ENCODE peak calls at places on chromosomes 11 and 22, in seven cellular contexts. One of them, this sample, is unnamed.

GRCh38 chr22:47119181-47119580 is 356.7 kb downstream of the TBC1D22A start:
- DNase-seq in neural crest cell: no peak
- DNase-seq in stimulated activated CD4-positive, alpha-beta T cell treated with anti-CD3 and anti-CD28 coated beads, Interleukin-15, amount 100 ng/mL, for 48 hours: no peak
- DNase-seq in right cardiac atrium: no peak
- DNase-seq in OCI-M1: no peak
- DNase-seq in activated T-cell treated with anti-CD3 and anti-CD28 coated beads, Interleukin-2, amount 50 U/mL, for 72 hours: no peak
- DNase-seq in caudate nucleus: no peak
- DNase-seq in this sample: no peak

GRCh38 chr11:134068829-134069425 is at the start of gene JAM3:
- DNase-seq in caudate nucleus: peak
- DNase-seq in activated T-cell treated with anti-CD3 and anti-CD28 coated beads, Interleukin-2, amount 50 U/mL, for 72 hours: peak
- DNase-seq in OCI-M1: peak
- DNase-seq in neural crest cell: peak
- DNase-seq in stimulated activated CD4-positive, alpha-beta T cell treated with anti-CD3 and anti-CD28 coated beads, Interleukin-15, amount 100 ng/mL, for 48 hours: peak
- DNase-seq in right cardiac atrium: peak
- DNase-seq in this sample: peak

GRCh38 chr11:94193288-94193687 is 64.6 kb downstream of the PANX1 start:
- DNase-seq in stimulated activated CD4-positive, alpha-beta T cell treated with anti-CD3 and anti-CD28 coated beads, Interleukin-15, amount 100 ng/mL, for 48 hours: no peak
- DNase-seq in caudate nucleus: no peak
- DNase-seq in activated T-cell treated with anti-CD3 and anti-CD28 coated beads, Interleukin-2, amount 50 U/mL, for 72 hours: no peak
- DNase-seq in neural crest cell: no peak
- DNase-seq in right cardiac atrium: no peak
- DNase-seq in OCI-M1: no peak
- DNase-seq in this sample: no peak

GRCh38 chr11:129639300-129639699 is 176.3 kb upstream of the TMEM45B start:
- DNase-seq in OCI-M1: no peak
- DNase-seq in activated T-cell treated with anti-CD3 and anti-CD28 coated beads, Interleukin-2, amount 50 U/mL, for 72 hours: peak
- DNase-seq in right cardiac atrium: no peak
- DNase-seq in caudate nucleus: no peak
- DNase-seq in neural crest cell: no peak
- DNase-seq in stimulated activated CD4-positive, alpha-beta T cell treated with anti-CD3 and anti-CD28 coated beads, Interleukin-15, amount 100 ng/mL, for 48 hours: peak
- DNase-seq in this sample: no peak

GRCh38 chr11:8329961-8330361 is 66.3 kb upstream of the LMO1 start:
- DNase-seq in right cardiac atrium: no peak
- DNase-seq in stimulated activated CD4-positive, alpha-beta T cell treated with anti-CD3 and anti-CD28 coated beads, Interleukin-15, amount 100 ng/mL, for 48 hours: no peak
- DNase-seq in neural crest cell: no peak
- DNase-seq in OCI-M1: no peak
- DNase-seq in activated T-cell treated with anti-CD3 and anti-CD28 coated beads, Interleukin-2, amount 50 U/mL, for 72 hours: no peak
- DNase-seq in caudate nucleus: no peak
- DNase-seq in this sample: no peak

GRCh38 chr22:25019427-25020184 is 67.1 kb downstream of the KIAA1671 start:
- DNase-seq in activated T-cell treated with anti-CD3 and anti-CD28 coated beads, Interleukin-2, amount 50 U/mL, for 72 hours: no peak
- DNase-seq in caudate nucleus: no peak
- DNase-seq in neural crest cell: no peak
- DNase-seq in right cardiac atrium: no peak
- DNase-seq in OCI-M1: no peak
- DNase-seq in stimulated activated CD4-positive, alpha-beta T cell treated with anti-CD3 and anti-CD28 coated beads, Interleukin-15, amount 100 ng/mL, for 48 hours: no peak
- DNase-seq in this sample: no peak

GRCh38 chr11:6604081-6604626 is 580 bp downstream of the ILK start:
- DNase-seq in right cardiac atrium: no peak
- DNase-seq in neural crest cell: no peak
- DNase-seq in stimulated activated CD4-positive, alpha-beta T cell treated with anti-CD3 and anti-CD28 coated beads, Interleukin-15, amount 100 ng/mL, for 48 hours: no peak
- DNase-seq in activated T-cell treated with anti-CD3 and anti-CD28 coated beads, Interleukin-2, amount 50 U/mL, for 72 hours: peak
- DNase-seq in caudate nucleus: no peak
- DNase-seq in OCI-M1: peak
- DNase-seq in this sample: peak

GRCh38 chr22:35418088-35418487 is 18.1 kb downstream of the MCM5 start:
- DNase-seq in OCI-M1: no peak
- DNase-seq in right cardiac atrium: no peak
- DNase-seq in stimulated activated CD4-positive, alpha-beta T cell treated with anti-CD3 and anti-CD28 coated beads, Interleukin-15, amount 100 ng/mL, for 48 hours: no peak
- DNase-seq in caudate nucleus: no peak
- DNase-seq in activated T-cell treated with anti-CD3 and anti-CD28 coated beads, Interleukin-2, amount 50 U/mL, for 72 hours: no peak
- DNase-seq in neural crest cell: no peak
- DNase-seq in this sample: no peak

GRCh38 chr11:93123351-93123898 is 74.4 kb downstream of the SLC36A4 start:
- DNase-seq in OCI-M1: peak
- DNase-seq in neural crest cell: no peak
- DNase-seq in caudate nucleus: no peak
- DNase-seq in right cardiac atrium: peak
- DNase-seq in activated T-cell treated with anti-CD3 and anti-CD28 coated beads, Interleukin-2, amount 50 U/mL, for 72 hours: no peak
- DNase-seq in stimulated activated CD4-positive, alpha-beta T cell treated with anti-CD3 and anti-CD28 coated beads, Interleukin-15, amount 100 ng/mL, for 48 hours: no peak
- DNase-seq in this sample: peak

This sample was measured in left cardiac atrium.